ENCODE peak calls at places on chromosomes 4 and X, in four cellular contexts. One of them, this sample, is unnamed.

GRCh38 chr4:102326951-102327350 is 18.3 kb downstream of the SLC39A8 start:
- DNase-seq in effector memory CD4-positive, alpha-beta T cell: no peak
- DNase-seq in BJ: no peak
- DNase-seq in heart right ventricle: no peak
- DNase-seq in this sample: no peak

GRCh38 chrX:140764401-140764919 is 54.9 kb downstream of the LINC00632 start:
- DNase-seq in effector memory CD4-positive, alpha-beta T cell: no peak
- DNase-seq in BJ: no peak
- DNase-seq in heart right ventricle: no peak
- DNase-seq in this sample: no peak

GRCh38 chr4:110737931-110738330 is 115.1 kb upstream of the PITX2 start:
- DNase-seq in effector memory CD4-positive, alpha-beta T cell: no peak
- DNase-seq in BJ: no peak
- DNase-seq in heart right ventricle: no peak
- DNase-seq in this sample: no peak

GRCh38 chr4:52425751-52426326 is 233.3 kb downstream of the USP46 start:
- DNase-seq in effector memory CD4-positive, alpha-beta T cell: no peak
- DNase-seq in BJ: no peak
- DNase-seq in heart right ventricle: no peak
- DNase-seq in this sample: peak; percentile 81

GRCh38 chr4:108433832-108434231 is 186.5 kb upstream of the RPL34 start:
- DNase-seq in effector memory CD4-positive, alpha-beta T cell: peak; percentile 9
- DNase-seq in BJ: peak; percentile 34
- DNase-seq in heart right ventricle: no peak
- DNase-seq in this sample: no peak

GRCh38 chr4:144646523-144647094 is 653 bp downstream of the HHIP start:
- DNase-seq in effector memory CD4-positive, alpha-beta T cell: no peak
- DNase-seq in BJ: no peak
- DNase-seq in heart right ventricle: no peak
- DNase-seq in this sample: no peak

GRCh38 chrX:31423575-31424284 is 351.9 kb upstream of the FTHL17 start:
- DNase-seq in effector memory CD4-positive, alpha-beta T cell: no peak
- DNase-seq in BJ: peak; percentile 31
- DNase-seq in heart right ventricle: peak; percentile 37
- DNase-seq in this sample: no peak

GRCh38 chr4:76783836-76784235 is 114.1 kb downstream of the SOWAHB start:
- DNase-seq in effector memory CD4-positive, alpha-beta T cell: no peak
- DNase-seq in BJ: no peak
- DNase-seq in heart right ventricle: no peak
- DNase-seq in this sample: no peak

GRCh38 chrX:125205084-125205917 is 114.4 kb upstream of the TEX13C start:
- DNase-seq in effector memory CD4-positive, alpha-beta T cell: no peak
- DNase-seq in BJ: no peak
- DNase-seq in heart right ventricle: peak; percentile 24
- DNase-seq in this sample: peak; percentile 85

GRCh38 chrX:13764765-13765164 is 30.2 kb downstream of the OFD1 start:
- DNase-seq in effector memory CD4-positive, alpha-beta T cell: no peak
- DNase-seq in BJ: no peak
- DNase-seq in heart right ventricle: no peak
- DNase-seq in this sample: no peak

GRCh38 chr4:185792384-185793146 is 19.4 kb downstream of the SORBS2 start:
- DNase-seq in effector memory CD4-positive, alpha-beta T cell: no peak
- DNase-seq in BJ: peak; percentile 74
- DNase-seq in heart right ventricle: peak; percentile 29
- DNase-seq in this sample: no peak

GRCh38 chrX:43618376-43619205 is 37.5 kb upstream of the MAOA start:
- DNase-seq in effector memory CD4-positive, alpha-beta T cell: no peak
- DNase-seq in BJ: no peak
- DNase-seq in heart right ventricle: no peak
- DNase-seq in this sample: no peak

GRCh38 chrX:45508459-45508858 is 307.8 kb upstream of the DIPK2B start:
- DNase-seq in effector memory CD4-positive, alpha-beta T cell: no peak
- DNase-seq in BJ: no peak
- DNase-seq in heart right ventricle: no peak
- DNase-seq in this sample: no peak

GRCh38 chr4:4507923-4508322 is 33.9 kb downstream of the STX18 start:
- DNase-seq in effector memory CD4-positive, alpha-beta T cell: no peak
- DNase-seq in BJ: no peak
- DNase-seq in heart right ventricle: no peak
- DNase-seq in this sample: no peak

GRCh38 chr4:8252301-8253173 is 17.0 kb upstream of the HTRA3 start:
- DNase-seq in effector memory CD4-positive, alpha-beta T cell: no peak
- DNase-seq in BJ: no peak
- DNase-seq in heart right ventricle: no peak
- DNase-seq in this sample: no peak

GRCh38 chr4:30716158-30716557 is 4.0 kb upstream of the PCDH7 start:
- DNase-seq in effector memory CD4-positive, alpha-beta T cell: no peak
- DNase-seq in BJ: no peak
- DNase-seq in heart right ventricle: no peak
- DNase-seq in this sample: no peak

GRCh38 chrX:133314297-133314696 is 96.1 kb upstream of the TFDP3 start:
- DNase-seq in effector memory CD4-positive, alpha-beta T cell: no peak
- DNase-seq in BJ: no peak
- DNase-seq in heart right ventricle: no peak
- DNase-seq in this sample: no peak

GRCh38 chr4:110163327-110164070 is 34.9 kb downstream of the ELOVL6 start:
- DNase-seq in effector memory CD4-positive, alpha-beta T cell: no peak
- DNase-seq in BJ: peak; percentile 39
- DNase-seq in heart right ventricle: no peak
- DNase-seq in this sample: no peak

GRCh38 chrX:109922183-109922582 is 80.7 kb upstream of the TMEM164 start:
- DNase-seq in effector memory CD4-positive, alpha-beta T cell: no peak
- DNase-seq in BJ: no peak
- DNase-seq in heart right ventricle: no peak
- DNase-seq in this sample: no peak

GRCh38 chrX:46913710-46914109 is 1.5 kb downstream of the JADE3 start:
- DNase-seq in effector memory CD4-positive, alpha-beta T cell: no peak
- DNase-seq in BJ: no peak
- DNase-seq in heart right ventricle: no peak
- DNase-seq in this sample: no peak

GRCh38 chr4:102247041-102247440 is 98.2 kb downstream of the SLC39A8 start:
- DNase-seq in effector memory CD4-positive, alpha-beta T cell: no peak
- DNase-seq in BJ: no peak
- DNase-seq in heart right ventricle: no peak
- DNase-seq in this sample: no peak

GRCh38 chr4:141625023-141625422 is 11.4 kb upstream of the IL15 start:
- DNase-seq in effector memory CD4-positive, alpha-beta T cell: no peak
- DNase-seq in BJ: no peak
- DNase-seq in heart right ventricle: no peak
- DNase-seq in this sample: no peak

GRCh38 chrX:10833299-10834169 is 213.1 kb upstream of the MID1 start:
- DNase-seq in effector memory CD4-positive, alpha-beta T cell: no peak
- DNase-seq in BJ: no peak
- DNase-seq in heart right ventricle: peak; percentile 2
- DNase-seq in this sample: no peak

GRCh38 chrX:106802388-106803275 is at the start of gene TBC1D8B:
- DNase-seq in effector memory CD4-positive, alpha-beta T cell: peak; percentile 0
- DNase-seq in BJ: peak; percentile 64
- DNase-seq in heart right ventricle: peak; percentile 85
- DNase-seq in this sample: peak; percentile 75

GRCh38 chr4:24770111-24770584 is 25.2 kb upstream of the SOD3 start:
- DNase-seq in effector memory CD4-positive, alpha-beta T cell: no peak
- DNase-seq in BJ: peak; percentile 69
- DNase-seq in heart right ventricle: no peak
- DNase-seq in this sample: no peak

GRCh38 chr4:42483426-42484379 is 86.4 kb downstream of the SHISA3 start:
- DNase-seq in effector memory CD4-positive, alpha-beta T cell: no peak
- DNase-seq in BJ: no peak
- DNase-seq in heart right ventricle: no peak
- DNase-seq in this sample: no peak

GRCh38 chr4:89129080-89129640 is 17.8 kb downstream of the TIGD2 start:
- DNase-seq in effector memory CD4-positive, alpha-beta T cell: no peak
- DNase-seq in BJ: peak; percentile 32
- DNase-seq in heart right ventricle: no peak
- DNase-seq in this sample: no peak

GRCh38 chrX:41558531-41558930 is 111.4 kb downstream of the NYX start:
- DNase-seq in effector memory CD4-positive, alpha-beta T cell: no peak
- DNase-seq in BJ: no peak
- DNase-seq in heart right ventricle: no peak
- DNase-seq in this sample: no peak

GRCh38 chr4:177323416-177323815 is 13.7 kb downstream of the NEIL3 start:
- DNase-seq in effector memory CD4-positive, alpha-beta T cell: no peak
- DNase-seq in BJ: no peak
- DNase-seq in heart right ventricle: no peak
- DNase-seq in this sample: no peak

GRCh38 chr4:177322881-177323280 is 13.2 kb downstream of the NEIL3 start:
- DNase-seq in effector memory CD4-positive, alpha-beta T cell: no peak
- DNase-seq in BJ: no peak
- DNase-seq in heart right ventricle: no peak
- DNase-seq in this sample: no peak

GRCh38 chr4:177320721-177321120 is 11.0 kb downstream of the NEIL3 start:
- DNase-seq in effector memory CD4-positive, alpha-beta T cell: no peak
- DNase-seq in BJ: no peak
- DNase-seq in heart right ventricle: no peak
- DNase-seq in this sample: no peak

GRCh38 chr4:177322156-177322685 is 12.5 kb downstream of the NEIL3 start:
- DNase-seq in effector memory CD4-positive, alpha-beta T cell: no peak
- DNase-seq in BJ: no peak
- DNase-seq in heart right ventricle: no peak
- DNase-seq in this sample: no peak

GRCh38 chr4:177321647-177322046 is 12.0 kb downstream of the NEIL3 start:
- DNase-seq in effector memory CD4-positive, alpha-beta T cell: no peak
- DNase-seq in BJ: no peak
- DNase-seq in heart right ventricle: no peak
- DNase-seq in this sample: no peak
- H3K4me3 ChIP-seq in effector memory CD4-positive, alpha-beta T cell: no peak overlapping the region
- H3K4me3 ChIP-seq in BJ: no peak overlapping the region
- H3K4me3 ChIP-seq in heart right ventricle: no peak overlapping the region
- H3K4me3 ChIP-seq in this sample: no peak overlapping the region

GRCh38 chr4:68310651-68311247 is 39.1 kb downstream of the YTHDC1 start:
- DNase-seq in effector memory CD4-positive, alpha-beta T cell: no peak
- DNase-seq in BJ: no peak
- DNase-seq in heart right ventricle: no peak
- DNase-seq in this sample: no peak
- H3K36me3 ChIP-seq in effector memory CD4-positive, alpha-beta T cell: peaks cover 21% of the 10 kb centered on the region
- H3K36me3 ChIP-seq in BJ: peaks cover 2% of the 10 kb centered on the region
- H3K36me3 ChIP-seq in heart right ventricle: peaks cover 42% of the 10 kb centered on the region
- H3K36me3 ChIP-seq in this sample: peaks cover 47% of the 10 kb centered on the region

GRCh38 chr4:17816142-17816541 is 5.4 kb downstream of the NCAPG start:
- DNase-seq in effector memory CD4-positive, alpha-beta T cell: no peak
- DNase-seq in BJ: no peak
- DNase-seq in heart right ventricle: no peak
- DNase-seq in this sample: no peak

GRCh38 chr4:17812801-17813200 is 2.0 kb downstream of the NCAPG start:
- DNase-seq in effector memory CD4-positive, alpha-beta T cell: no peak
- DNase-seq in BJ: no peak
- DNase-seq in heart right ventricle: no peak
- DNase-seq in this sample: no peak

GRCh38 chr4:17814140-17814539 is 3.4 kb downstream of the NCAPG start:
- DNase-seq in effector memory CD4-positive, alpha-beta T cell: no peak
- DNase-seq in BJ: no peak
- DNase-seq in heart right ventricle: no peak
- DNase-seq in this sample: no peak

GRCh38 chr4:17812125-17812524 is 1.3 kb downstream of the NCAPG start:
- DNase-seq in effector memory CD4-positive, alpha-beta T cell: no peak
- DNase-seq in BJ: no peak
- DNase-seq in heart right ventricle: no peak
- DNase-seq in this sample: no peak

DNA sequence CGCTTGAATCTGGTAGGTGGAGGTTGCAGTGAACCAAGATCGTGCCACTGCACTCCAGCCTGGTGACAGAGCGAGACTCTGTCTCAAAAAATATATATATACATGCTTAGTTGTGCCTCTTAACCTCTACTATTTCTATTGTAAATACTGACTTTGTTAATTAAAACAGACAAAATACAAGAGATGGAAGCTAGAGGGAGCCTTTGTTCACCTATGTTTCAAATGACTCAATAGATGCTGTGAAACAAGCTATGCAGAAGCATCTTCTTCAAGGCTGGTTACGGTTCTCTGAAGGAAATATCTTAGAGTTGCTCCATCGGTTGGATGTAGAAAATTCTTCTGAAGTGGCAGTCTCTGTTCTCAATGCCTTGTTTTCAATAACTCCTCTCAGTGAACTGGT is 6.2 kb downstream of the NCAPG start:
- DNase-seq in effector memory CD4-positive, alpha-beta T cell: no peak
- DNase-seq in BJ: peak; percentile 37
- DNase-seq in heart right ventricle: no peak
- DNase-seq in this sample: no peak
- H3K4me3 ChIP-seq in effector memory CD4-positive, alpha-beta T cell: no peak overlapping the region
- H3K4me3 ChIP-seq in BJ: no peak overlapping the region
- H3K4me3 ChIP-seq in heart right ventricle: no peak overlapping the region
- H3K4me3 ChIP-seq in this sample: no peak overlapping the region

GRCh38 chr4:6607368-6608050 is 32.5 kb downstream of the MAN2B2 start:
- DNase-seq in effector memory CD4-positive, alpha-beta T cell: no peak
- DNase-seq in BJ: no peak
- DNase-seq in heart right ventricle: no peak
- DNase-seq in this sample: no peak
- H3K36me3 ChIP-seq in effector memory CD4-positive, alpha-beta T cell: peaks cover 92% of the 10 kb centered on the region
- H3K36me3 ChIP-seq in BJ: peaks cover 24% of the 10 kb centered on the region
- H3K36me3 ChIP-seq in heart right ventricle: peaks cover 86% of the 10 kb centered on the region
- H3K36me3 ChIP-seq in this sample: no peaks in the 10 kb centered on the region

GRCh38 chr4:112147697-112148096 is 2.4 kb downstream of the FAM241A start:
- DNase-seq in effector memory CD4-positive, alpha-beta T cell: no peak
- DNase-seq in BJ: no peak
- DNase-seq in heart right ventricle: peak; percentile 33
- DNase-seq in this sample: no peak
- H3K4me3 ChIP-seq in effector memory CD4-positive, alpha-beta T cell: no peak overlapping the region
- H3K4me3 ChIP-seq in BJ: no peak overlapping the region
- H3K4me3 ChIP-seq in heart right ventricle: peak overlapping the region; percentile 89
- H3K4me3 ChIP-seq in this sample: peak overlapping the region; percentile 88

GRCh38 chr4:3233391-3234071 is 15.4 kb upstream of the MSANTD1 start:
- DNase-seq in effector memory CD4-positive, alpha-beta T cell: no peak
- DNase-seq in BJ: no peak
- DNase-seq in heart right ventricle: no peak
- DNase-seq in this sample: no peak
- H3K36me3 ChIP-seq in effector memory CD4-positive, alpha-beta T cell: peaks cover 69% of the 10 kb centered on the region
- H3K36me3 ChIP-seq in BJ: peaks cover 32% of the 10 kb centered on the region
- H3K36me3 ChIP-seq in heart right ventricle: peaks cover 99% of the 10 kb centered on the region
- H3K36me3 ChIP-seq in this sample: peaks cover 37% of the 10 kb centered on the region

GRCh38 chrX:154435171-154435733 is 1.7 kb upstream of the GDI1 start:
- DNase-seq in effector memory CD4-positive, alpha-beta T cell: no peak
- DNase-seq in BJ: no peak
- DNase-seq in heart right ventricle: no peak
- DNase-seq in this sample: no peak

GRCh38 chrX:154436290-154436596 is 711 bp upstream of the GDI1 start:
- DNase-seq in effector memory CD4-positive, alpha-beta T cell: no peak
- DNase-seq in BJ: no peak
- DNase-seq in heart right ventricle: no peak
- DNase-seq in this sample: no peak

GRCh38 chrX:154437971-154438893 is 1.3 kb downstream of the GDI1 start:
- DNase-seq in effector memory CD4-positive, alpha-beta T cell: no peak
- DNase-seq in BJ: no peak
- DNase-seq in heart right ventricle: no peak
- DNase-seq in this sample: no peak

GRCh38 chrX:154436597-154437397 is at the start of gene GDI1:
- DNase-seq in effector memory CD4-positive, alpha-beta T cell: peak; percentile 46
- DNase-seq in BJ: no peak
- DNase-seq in heart right ventricle: peak; percentile 44
- DNase-seq in this sample: no peak

GRCh38 chrX:154437398-154437752 is 421 bp downstream of the GDI1 start:
- DNase-seq in effector memory CD4-positive, alpha-beta T cell: no peak
- DNase-seq in BJ: no peak
- DNase-seq in heart right ventricle: no peak
- DNase-seq in this sample: no peak
- H3K4me3 ChIP-seq in effector memory CD4-positive, alpha-beta T cell: peak overlapping the region; percentile 57
- H3K4me3 ChIP-seq in BJ: peak overlapping the region; percentile 76
- H3K4me3 ChIP-seq in heart right ventricle: peak overlapping the region; percentile 81
- H3K4me3 ChIP-seq in this sample: peak overlapping the region; percentile 77

This sample was measured in SK-N-MC.